ENCODE peak calls at places on chromosome 13, in nine cellular contexts. R is nephron progenitor cell, B is progenitor cell of endocrine pancreas, D is hypothalamus, Z is NCI-H69, J is germinal center, C is glomerular endothelial cell, O is astrocyte, L is omental fat pad. H is an unnamed sample.

GRCh38 chr13:45228002-45228401 is 27.2 kb upstream of the KCTD4 start:
- DNase-seq in R (no peak), B (no peak), D (no peak), Z (no peak), J (no peak), C (no peak), O (no peak), L (no peak), H (no peak)

GRCh38 chr13:51823861-51824260 is 19.9 kb upstream of the DHRS12 start:
- DNase-seq in R (no peak), B (no peak), D (no peak), Z (no peak), J (no peak), C (no peak), O (no peak), L (no peak), H (peak)

GRCh38 chr13:71254384-71254783 is 612.6 kb downstream of the DACH1 start:
- DNase-seq in R (no peak), B (no peak), D (no peak), Z (no peak), J (no peak), C (no peak), O (no peak), L (no peak), H (no peak)

GRCh38 chr13:44573790-44574465 is 2.2 kb downstream of the TSC22D1 start:
- DNase-seq in R (peak), B (no peak), D (no peak), Z (peak), J (peak), C (no peak), O (peak), L (no peak), H (peak)

GRCh38 chr13:97945792-97946419 is 7.6 kb upstream of the IPO5 start:
- DNase-seq in R (no peak), B (no peak), D (no peak), Z (no peak), J (no peak), C (no peak), O (peak), L (no peak), H (no peak)

GRCh38 chr13:22110368-22110767 is 439.5 kb downstream of the FGF9 start:
- DNase-seq in R (no peak), B (no peak), D (no peak), Z (no peak), J (no peak), C (no peak), O (no peak), L (no peak), H (no peak)

GRCh38 chr13:32821149-32821688 is 195.0 kb upstream of the KL start:
- DNase-seq in R (no peak), B (no peak), D (no peak), Z (no peak), J (no peak), C (no peak), O (no peak), L (no peak), H (no peak)

GRCh38 chr13:31310781-31311180 is 111.0 kb downstream of the B3GLCT start:
- DNase-seq in R (peak), B (no peak), D (no peak), Z (peak), J (no peak), C (no peak), O (no peak), L (no peak), H (peak)

GRCh38 chr13:110382229-110382628 is 75.1 kb downstream of the COL4A2 start:
- DNase-seq in R (no peak), B (no peak), D (no peak), Z (no peak), J (no peak), C (peak), O (peak), L (no peak), H (peak)

GRCh38 chr13:42272115-42272756 is at the start of gene AKAP11:
- DNase-seq in R (peak), B (peak), D (peak), Z (peak), J (peak), C (no peak), O (peak), L (peak), H (peak)